ENCODE peak calls at places on chromosomes 3 and 15, in six cellular contexts. D is ACHN; B is activated CD4-positive, alpha-beta T cell treated with anti-CD3 and anti-CD28 coated beads for 36 hours; Q is renal cortical epithelial cell; U is H1; N is mucosa of gallbladder. J is an unnamed sample.

GRCh38 chr3:186001838-186002237 is 64.0 kb upstream of the TRA2B start:
- DNase-seq in D (no peak), B (no peak), Q (no peak), U (no peak), N (no peak), J (no peak)

GRCh38 chr3:144643778-144644191 is 672.2 kb downstream of the DIPK2A start:
- DNase-seq in D (no peak), B (no peak), Q (no peak), U (no peak), N (no peak), J (no peak)

GRCh38 chr3:48966367-48966766 is 23.7 kb upstream of the P4HTM start:
- DNase-seq in D (no peak), B (no peak), Q (no peak), U (no peak), N (no peak), J (no peak)

GRCh38 chr3:143442761-143443477 is 323.3 kb downstream of the CHST2 start:
- DNase-seq in D (no peak), B (no peak), Q (peak; percentile 86), U (no peak), N (no peak), J (no peak)

GRCh38 chr3:34408088-34408487 is 609.7 kb downstream of the PDCD6IP start:
- DNase-seq in D (no peak), B (no peak), Q (no peak), U (no peak), N (no peak), J (no peak)

GRCh38 chr15:38226867-38227266 is 25.8 kb upstream of the SPRED1 start:
- DNase-seq in D (peak; percentile 77), B (no peak), Q (peak; percentile 94), U (no peak), N (peak; percentile 72), J (peak; percentile 51)

GRCh38 chr3:176075046-176075445 is 1122.2 kb downstream of the TBL1XR1 start:
- DNase-seq in D (no peak), B (no peak), Q (no peak), U (no peak), N (no peak), J (no peak)

GRCh38 chr3:35639251-35640185 is at the start of gene ARPP21:
- DNase-seq in D (peak; percentile 27), B (peak; percentile 51), Q (no peak), U (no peak), N (no peak), J (peak; percentile 13)

GRCh38 chr3:158723991-158724390 is 8.3 kb downstream of the RARRES1 start:
- DNase-seq in D (no peak), B (no peak), Q (no peak), U (no peak), N (no peak), J (no peak)

GRCh38 chr3:186467969-186468368 is 76.2 kb downstream of the CRYGS start:
- DNase-seq in D (no peak), B (no peak), Q (no peak), U (no peak), N (no peak), J (no peak)

GRCh38 chr15:71804226-71804625 is 6.1 kb upstream of the NR2E3 start:
- DNase-seq in D (no peak), B (no peak), Q (no peak), U (no peak), N (no peak), J (no peak)

GRCh38 chr15:63491979-63492378 is 12.4 kb upstream of the USP3 start:
- DNase-seq in D (no peak), B (no peak), Q (no peak), U (no peak), N (no peak), J (no peak)

GRCh38 chr3:43670635-43671522 is 19.9 kb upstream of the ABHD5 start:
- DNase-seq in D (no peak), B (no peak), Q (no peak), U (no peak), N (no peak), J (no peak)

GRCh38 chr15:92075764-92076163 is 222.3 kb downstream of the SLCO3A1 start:
- DNase-seq in D (no peak), B (no peak), Q (no peak), U (no peak), N (no peak), J (no peak)

GRCh38 chr3:139633511-139633910 is 44.3 kb downstream of the NMNAT3 start:
- DNase-seq in D (no peak), B (no peak), Q (no peak), U (no peak), N (no peak), J (no peak)

GRCh38 chr15:65451989-65452388 is 29.2 kb upstream of the IGDCC4 start:
- DNase-seq in D (no peak), B (no peak), Q (no peak), U (no peak), N (no peak), J (no peak)

GRCh38 chr15:85331666-85332261 is 48.6 kb upstream of the AKAP13 start:
- DNase-seq in D (no peak), B (no peak), Q (peak; percentile 84), U (no peak), N (no peak), J (no peak)

GRCh38 chr3:194065119-194065392 is 70.9 kb upstream of the HES1 start:
- DNase-seq in D (no peak), B (no peak), Q (no peak), U (no peak), N (no peak), J (no peak)

GRCh38 chr3:29925150-29925549 is 644.3 kb downstream of the RBMS3 start:
- DNase-seq in D (no peak), B (no peak), Q (no peak), U (no peak), N (no peak), J (no peak)

GRCh38 chr3:88957751-88958452 is 149.5 kb upstream of the EPHA3 start:
- DNase-seq in D (no peak), B (no peak), Q (peak; percentile 5), U (no peak), N (no peak), J (no peak)

GRCh38 chr15:35061171-35062163 is 23.6 kb downstream of the NANOGP8 start:
- DNase-seq in D (no peak), B (no peak), Q (no peak), U (peak; percentile 34), N (no peak), J (no peak)

GRCh38 chr3:57852896-57853295 is 96.8 kb downstream of the SLMAP start:
- DNase-seq in D (peak; percentile 45), B (no peak), Q (peak; percentile 64), U (no peak), N (no peak), J (no peak)

GRCh38 chr3:95613993-95614392 is 1200.4 kb upstream of the EPHA6 start:
- DNase-seq in D (no peak), B (no peak), Q (no peak), U (no peak), N (no peak), J (no peak)

GRCh38 chr3:29329986-29330514 is 49.2 kb downstream of the RBMS3 start:
- DNase-seq in D (peak; percentile 65), B (no peak), Q (peak; percentile 68), U (no peak), N (no peak), J (no peak)

GRCh38 chr15:48855501-48856440 is 22.2 kb upstream of the EID1 start:
- DNase-seq in D (peak; percentile 55), B (no peak), Q (peak; percentile 50), U (no peak), N (peak; percentile 34), J (peak; percentile 53)

GRCh38 chr15:96586901-96587300 is 256.4 kb downstream of the NR2F2 start:
- DNase-seq in D (no peak), B (no peak), Q (no peak), U (no peak), N (no peak), J (no peak)

J was measured in body of pancreas.